ENCODE peak calls at places on chromosomes 1 and 21, in four cellular contexts. One of them, this sample, is unnamed.

GRCh38 chr1:158075078-158075477 is 81.6 kb downstream of the KIRREL1 start:
- DNase-seq in H1: no peak
- DNase-seq in ovary: no peak
- DNase-seq in tibial nerve: no peak
- DNase-seq in this sample: no peak

GRCh38 chr1:190320952-190321351 is 156.7 kb downstream of the BRINP3 start:
- DNase-seq in H1: no peak
- DNase-seq in ovary: no peak
- DNase-seq in tibial nerve: no peak
- DNase-seq in this sample: peak

GRCh38 chr1:55245781-55246180 is 30.6 kb upstream of the USP24 start:
- DNase-seq in H1: no peak
- DNase-seq in ovary: no peak
- DNase-seq in tibial nerve: no peak
- DNase-seq in this sample: no peak

GRCh38 chr1:51897699-51898031 is 19.1 kb upstream of the NRDC start:
- DNase-seq in H1: no peak
- DNase-seq in ovary: no peak
- DNase-seq in tibial nerve: no peak
- DNase-seq in this sample: peak

GRCh38 chr21:35034203-35034926 is 14.7 kb downstream of the RUNX1 start:
- DNase-seq in H1: no peak
- DNase-seq in ovary: no peak
- DNase-seq in tibial nerve: no peak
- DNase-seq in this sample: no peak

GRCh38 chr1:27547220-27548116 is 56.5 kb downstream of the AHDC1 start:
- DNase-seq in H1: no peak
- DNase-seq in ovary: no peak
- DNase-seq in tibial nerve: no peak
- DNase-seq in this sample: no peak

GRCh38 chr1:105087496-105087895 is 1337.8 kb downstream of the AMY1C start:
- DNase-seq in H1: no peak
- DNase-seq in ovary: no peak
- DNase-seq in tibial nerve: no peak
- DNase-seq in this sample: peak

GRCh38 chr1:59481915-59482505 is 185.1 kb downstream of the FGGY start:
- DNase-seq in H1: no peak
- DNase-seq in ovary: no peak
- DNase-seq in tibial nerve: no peak
- DNase-seq in this sample: no peak

GRCh38 chr21:34743285-34743684 is 74.5 kb downstream of the CLIC6 start:
- DNase-seq in H1: no peak
- DNase-seq in ovary: no peak
- DNase-seq in tibial nerve: no peak
- DNase-seq in this sample: no peak

GRCh38 chr1:93235261-93235660 is 54.7 kb downstream of the CCDC18 start:
- DNase-seq in H1: no peak
- DNase-seq in ovary: no peak
- DNase-seq in tibial nerve: no peak
- DNase-seq in this sample: no peak

GRCh38 chr1:114428083-114428754 is 82.8 kb downstream of the TRIM33 start:
- DNase-seq in H1: no peak
- DNase-seq in ovary: no peak
- DNase-seq in tibial nerve: no peak
- DNase-seq in this sample: no peak

GRCh38 chr1:40475268-40475667 is 1.8 kb upstream of the ZFP69 start:
- DNase-seq in H1: no peak
- DNase-seq in ovary: no peak
- DNase-seq in tibial nerve: no peak
- DNase-seq in this sample: no peak

GRCh38 chr1:156584813-156585212 is 5.3 kb downstream of the TTC24 start:
- DNase-seq in H1: no peak
- DNase-seq in ovary: no peak
- DNase-seq in tibial nerve: no peak
- DNase-seq in this sample: no peak

GRCh38 chr1:88609051-88609450 is 75.0 kb upstream of the PKN2 start:
- DNase-seq in H1: no peak
- DNase-seq in ovary: no peak
- DNase-seq in tibial nerve: no peak
- DNase-seq in this sample: no peak

GRCh38 chr1:56357931-56358783 is 221.2 kb downstream of the PLPP3 start:
- DNase-seq in H1: no peak
- DNase-seq in ovary: no peak
- DNase-seq in tibial nerve: no peak
- DNase-seq in this sample: no peak

DNA sequence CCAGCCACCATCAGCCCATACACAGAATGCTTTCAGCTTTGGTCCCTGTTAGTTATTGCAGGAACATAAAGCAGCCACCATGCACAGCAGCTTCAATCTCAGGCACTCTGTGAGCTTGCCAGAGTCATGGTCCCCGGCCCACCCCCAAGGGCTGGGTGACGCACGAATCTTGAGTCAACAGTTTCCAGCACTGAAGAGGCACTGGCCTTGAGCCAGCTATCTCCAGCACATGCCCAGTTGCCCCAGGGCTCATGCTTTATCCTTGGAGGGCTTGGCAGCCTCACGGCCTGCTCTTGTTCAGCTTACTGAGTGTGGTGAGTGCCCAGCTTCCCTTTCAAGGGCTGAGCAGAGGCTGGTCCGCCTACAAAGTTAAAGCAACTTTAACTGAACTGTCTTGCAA is 200.7 kb upstream of the RAB4A start:
- DNase-seq in H1: no peak
- DNase-seq in ovary: no peak
- DNase-seq in tibial nerve: peak
- DNase-seq in this sample: peak
- TF ChIP-seq EP300 in H1: no peak
- TF ChIP-seq EP300 in ovary: no peak
- TF ChIP-seq EP300 in tibial nerve: no peak
- TF ChIP-seq EP300 in this sample: no peak

GRCh38 chr1:234724517-234725176 is 114.7 kb upstream of the IRF2BP2 start:
- DNase-seq in H1: no peak
- DNase-seq in ovary: peak
- DNase-seq in tibial nerve: peak
- DNase-seq in this sample: no peak

GRCh38 chr1:234726359-234726836 is 116.4 kb upstream of the IRF2BP2 start:
- DNase-seq in H1: no peak
- DNase-seq in ovary: no peak
- DNase-seq in tibial nerve: no peak
- DNase-seq in this sample: no peak

GRCh38 chr1:234727018-234727757 is 117.2 kb upstream of the IRF2BP2 start:
- DNase-seq in H1: no peak
- DNase-seq in ovary: no peak
- DNase-seq in tibial nerve: no peak
- DNase-seq in this sample: no peak

GRCh38 chr1:234722904-234723588 is 113.1 kb upstream of the IRF2BP2 start:
- DNase-seq in H1: no peak
- DNase-seq in ovary: peak
- DNase-seq in tibial nerve: peak
- DNase-seq in this sample: peak

DNA sequence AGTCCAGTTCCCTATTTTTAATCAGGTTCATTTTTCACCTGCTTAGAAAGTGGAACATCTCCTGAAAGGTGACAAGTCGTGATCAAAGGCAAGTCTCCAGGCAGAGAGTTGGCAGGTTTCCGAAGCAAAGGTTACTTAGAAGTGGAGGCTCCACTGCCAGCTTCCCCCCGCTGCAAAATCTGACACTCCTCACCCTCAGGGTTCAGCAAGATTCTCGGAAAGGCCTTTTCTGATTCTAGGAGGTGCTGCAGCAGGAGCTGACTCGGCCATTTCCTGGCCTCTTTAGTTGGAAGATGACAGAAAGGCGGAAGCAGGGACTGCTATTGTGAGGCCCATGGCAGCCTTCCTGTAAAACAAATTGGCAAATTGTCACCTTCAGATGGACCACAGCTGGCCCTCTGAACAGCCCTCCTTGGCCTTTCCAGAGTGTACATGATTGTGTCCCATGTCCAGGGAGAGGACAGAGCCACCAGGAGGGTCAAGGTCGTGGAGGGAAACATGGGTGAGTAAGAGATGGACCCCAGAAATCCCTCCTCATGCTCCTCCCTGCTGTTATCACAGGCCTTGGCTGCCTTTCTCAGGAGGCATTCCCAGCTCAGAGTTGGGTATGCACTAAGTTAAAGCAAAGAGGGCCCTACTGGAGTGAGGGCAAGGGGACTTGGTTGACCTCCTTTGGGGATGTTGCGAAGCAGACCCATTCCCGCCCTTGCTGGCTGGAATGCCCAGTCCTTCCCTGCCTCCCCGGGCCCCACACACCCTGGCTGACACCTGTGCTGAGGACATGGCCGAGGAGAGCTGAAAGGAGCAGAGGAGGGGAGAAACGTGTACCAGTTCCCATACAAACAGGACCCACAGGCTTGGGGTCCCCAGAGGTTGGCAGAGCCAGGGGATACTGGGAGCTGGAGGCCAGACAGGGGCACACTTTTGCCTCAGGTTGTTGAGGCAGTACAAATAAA is 115.5 kb upstream of the IRF2BP2 start:
- DNase-seq in H1: no peak
- DNase-seq in ovary: peak
- DNase-seq in tibial nerve: no peak
- DNase-seq in this sample: no peak
- TF ChIP-seq EP300 in H1: no peak
- TF ChIP-seq EP300 in ovary: peak
- TF ChIP-seq EP300 in tibial nerve: no peak
- TF ChIP-seq EP300 in this sample: no peak

GRCh38 chr1:67939942-67940341 is 106.7 kb upstream of the GNG12 start:
- DNase-seq in H1: no peak
- DNase-seq in ovary: no peak
- DNase-seq in tibial nerve: no peak
- DNase-seq in this sample: no peak

GRCh38 chr1:67941746-67942145 is 108.5 kb upstream of the GNG12 start:
- DNase-seq in H1: no peak
- DNase-seq in ovary: no peak
- DNase-seq in tibial nerve: no peak
- DNase-seq in this sample: no peak

GRCh38 chr1:67942269-67942668 is 108.2 kb downstream of the DIRAS3 start:
- DNase-seq in H1: no peak
- DNase-seq in ovary: no peak
- DNase-seq in tibial nerve: no peak
- DNase-seq in this sample: no peak

GRCh38 chr1:67939176-67939751 is 106.0 kb upstream of the GNG12 start:
- DNase-seq in H1: no peak
- DNase-seq in ovary: no peak
- DNase-seq in tibial nerve: no peak
- DNase-seq in this sample: no peak

GRCh38 chr1:67941155-67941554 is 107.9 kb upstream of the GNG12 start:
- DNase-seq in H1: no peak
- DNase-seq in ovary: no peak
- DNase-seq in tibial nerve: no peak
- DNase-seq in this sample: no peak
- TF ChIP-seq EP300 in H1: no peak
- TF ChIP-seq EP300 in ovary: no peak
- TF ChIP-seq EP300 in tibial nerve: no peak
- TF ChIP-seq EP300 in this sample: no peak

DNA sequence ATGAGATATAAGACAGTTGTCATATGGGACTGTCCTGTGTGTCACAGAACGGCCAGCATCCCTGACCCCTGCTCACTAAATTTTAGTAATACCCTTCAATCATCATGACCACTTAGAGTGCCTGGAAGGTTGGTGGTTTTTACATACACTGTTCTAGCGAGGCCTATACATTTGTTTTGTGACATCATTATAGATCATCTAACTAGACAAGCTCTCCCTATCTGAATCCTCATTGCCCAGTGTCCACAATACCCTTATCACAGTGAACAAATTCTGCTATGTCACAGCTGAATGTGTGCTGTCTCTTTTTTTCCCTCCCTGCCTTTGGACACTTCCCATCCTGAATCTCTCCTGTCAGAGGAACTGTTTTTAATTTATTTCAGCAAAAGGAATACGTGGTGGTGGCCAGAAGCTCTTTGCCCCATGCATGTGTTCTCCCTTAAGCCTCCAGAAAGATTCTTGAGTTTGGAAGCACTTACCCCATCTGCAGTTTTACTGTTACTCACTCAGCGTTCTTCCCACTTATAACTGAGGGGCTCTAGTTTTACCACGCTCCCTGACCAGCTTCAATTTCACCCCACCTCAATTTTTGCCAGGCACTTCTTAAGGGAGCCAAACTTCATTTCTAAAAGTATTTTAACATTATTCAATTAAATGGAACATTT is 70.3 kb downstream of the OLFML2B start:
- DNase-seq in H1: no peak
- DNase-seq in ovary: no peak
- DNase-seq in tibial nerve: no peak
- DNase-seq in this sample: no peak
- TF ChIP-seq EP300 in H1: no peak
- TF ChIP-seq EP300 in ovary: no peak
- TF ChIP-seq EP300 in tibial nerve: no peak
- TF ChIP-seq EP300 in this sample: no peak

This sample was measured in A549.